ENCODE peak calls at places on chromosomes 5 and 9, in five cellular contexts. Y, R, H, D and W are unnamed samples.

GRCh38 chr9:136848393-136849037 is 694 bp upstream of the PHPT1 start:
- DNase-seq in Y (peak; percentile 87), R (peak; percentile 43), H (no peak), D (peak; percentile 75), W (peak; percentile 96)

GRCh38 chr5:55438931-55439477 is 95.8 kb downstream of the PLPP1 start:
- DNase-seq in D (no peak), Y (peak; percentile 40), H (no peak), R (no peak), W (no peak)

GRCh38 chr5:98773464-98774191 is at the start of gene RGMB:
- DNase-seq in Y (peak; percentile 99), D (peak; percentile 98), R (peak; percentile 89), H (peak; percentile 90), W (peak; percentile 97)

GRCh38 chr5:78555870-78556269 is 92.7 kb downstream of the LHFPL2 start:
- DNase-seq in Y (no peak), R (no peak), H (no peak), D (no peak), W (no peak)

GRCh38 chr9:109014267-109015025 is 1.1 kb upstream of the CTNNAL1 start:
- DNase-seq in R (no peak), H (peak; percentile 7), D (no peak), Y (peak; percentile 25), W (peak; percentile 20)

GRCh38 chr9:81602887-81603680 is 86.3 kb downstream of the TLE1 start:
- DNase-seq in D (no peak), Y (no peak), R (no peak), H (no peak), W (no peak)

GRCh38 chr5:14326035-14326909 is 183.1 kb downstream of the TRIO start:
- DNase-seq in H (no peak), R (no peak), D (no peak), Y (peak; percentile 4), W (peak; percentile 49)

GRCh38 chr5:165209101-165209727 is 1703.8 kb downstream of the MAT2B start:
- DNase-seq in H (no peak), Y (peak; percentile 37), D (no peak), R (no peak), W (peak; percentile 22)

GRCh38 chr5:108727154-108727638 is 20.5 kb upstream of the FER start:
- DNase-seq in Y (peak; percentile 18), H (no peak), D (no peak), R (no peak), W (peak; percentile 22)

GRCh38 chr5:91306497-91306896 is 76.6 kb downstream of the ARRDC3 start:
- DNase-seq in H (no peak), Y (no peak), R (no peak), D (no peak), W (no peak)

GRCh38 chr5:74767579-74767913 is 497 bp downstream of the NSA2 start:
- DNase-seq in H (no peak), Y (peak; percentile 63), R (peak; percentile 30), D (no peak), W (no peak)

GRCh38 chr5:80186634-80187033 is 69.2 kb downstream of the SERINC5 start:
- DNase-seq in Y (no peak), R (peak; percentile 37), D (no peak), H (peak; percentile 56), W (no peak)

DNA sequence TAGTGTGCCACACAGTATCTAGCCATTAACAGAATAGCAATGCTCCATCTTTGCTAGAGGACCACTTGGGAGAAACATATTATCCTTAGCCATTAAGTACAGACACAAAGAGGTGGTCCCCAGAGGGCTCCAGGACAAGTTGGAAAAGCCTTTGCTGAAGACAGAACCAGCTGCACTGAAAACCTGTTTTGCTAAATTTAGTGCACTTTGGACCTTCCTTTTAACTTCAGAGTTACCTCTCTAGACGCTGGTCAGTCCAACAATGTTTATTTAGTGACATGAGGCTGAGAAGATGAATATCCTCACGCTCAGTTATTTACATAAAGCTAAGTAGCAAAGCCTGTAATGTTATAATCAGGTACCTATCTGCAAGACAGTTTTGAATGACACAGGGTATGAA is 265.0 kb upstream of the ZNF608 start:
- DNase-seq in D (no peak), H (no peak), R (no peak), Y (no peak), W (no peak)
- H3K4me3 ChIP-seq in D (no peak overlapping the region), H (no peak overlapping the region), R (no peak overlapping the region), Y (no peak overlapping the region), W (no peak overlapping the region)

GRCh38 chr5:136033848-136034247 is 5.1 kb downstream of the TGFBI start:
- DNase-seq in R (no peak), H (no peak), D (no peak), Y (no peak), W (no peak)

GRCh38 chr5:136034492-136034891 is 5.7 kb downstream of the TGFBI start:
- DNase-seq in D (no peak), R (no peak), Y (no peak), H (no peak), W (no peak)

GRCh38 chr5:136036293-136036911 is 7.6 kb downstream of the TGFBI start:
- DNase-seq in H (no peak), D (no peak), Y (no peak), R (no peak), W (no peak)

GRCh38 chr5:136035837-136036236 is 7.0 kb downstream of the TGFBI start:
- DNase-seq in H (no peak), R (no peak), D (no peak), Y (no peak), W (no peak)

DNA sequence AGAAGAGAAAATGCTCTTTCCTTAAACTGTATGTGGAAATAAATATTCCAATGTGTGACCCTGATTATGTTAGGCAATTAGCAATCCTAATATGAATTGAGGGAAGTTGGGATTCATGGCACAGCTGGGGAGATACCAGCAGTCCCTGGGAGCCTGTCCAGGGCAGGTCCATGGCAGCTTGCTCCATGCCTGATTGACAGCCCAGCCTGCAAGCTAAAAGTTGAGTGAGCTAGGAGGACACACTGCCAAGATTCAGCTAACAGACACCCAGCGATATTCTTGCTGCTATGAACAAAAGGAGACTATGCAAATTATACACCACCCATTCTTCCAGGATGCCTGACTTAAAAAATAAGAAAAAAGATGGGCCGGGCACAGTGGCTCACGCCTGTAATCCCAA is 6.2 kb downstream of the TGFBI start:
- DNase-seq in R (no peak), D (no peak), H (no peak), Y (no peak), W (no peak)
- H3K36me3 ChIP-seq in R (no peaks in the 10 kb centered on the region), D (no peaks in the 10 kb centered on the region), H (no peaks in the 10 kb centered on the region), Y (no peaks in the 10 kb centered on the region), W (no peaks in the 10 kb centered on the region)

GRCh38 chr5:1443145-1443543 is 2.1 kb downstream of the SLC6A3 start:
- DNase-seq in Y (no peak), D (peak; percentile 36), R (no peak), H (no peak), W (peak; percentile 42)
- H3K27me3 ChIP-seq in Y (peaks cover 93% of the 10 kb centered on the region), D (no peaks in the 10 kb centered on the region), R (peaks cover 10% of the 10 kb centered on the region), H (peaks cover 13% of the 10 kb centered on the region), W (peaks cover 60% of the 10 kb centered on the region)

DNA sequence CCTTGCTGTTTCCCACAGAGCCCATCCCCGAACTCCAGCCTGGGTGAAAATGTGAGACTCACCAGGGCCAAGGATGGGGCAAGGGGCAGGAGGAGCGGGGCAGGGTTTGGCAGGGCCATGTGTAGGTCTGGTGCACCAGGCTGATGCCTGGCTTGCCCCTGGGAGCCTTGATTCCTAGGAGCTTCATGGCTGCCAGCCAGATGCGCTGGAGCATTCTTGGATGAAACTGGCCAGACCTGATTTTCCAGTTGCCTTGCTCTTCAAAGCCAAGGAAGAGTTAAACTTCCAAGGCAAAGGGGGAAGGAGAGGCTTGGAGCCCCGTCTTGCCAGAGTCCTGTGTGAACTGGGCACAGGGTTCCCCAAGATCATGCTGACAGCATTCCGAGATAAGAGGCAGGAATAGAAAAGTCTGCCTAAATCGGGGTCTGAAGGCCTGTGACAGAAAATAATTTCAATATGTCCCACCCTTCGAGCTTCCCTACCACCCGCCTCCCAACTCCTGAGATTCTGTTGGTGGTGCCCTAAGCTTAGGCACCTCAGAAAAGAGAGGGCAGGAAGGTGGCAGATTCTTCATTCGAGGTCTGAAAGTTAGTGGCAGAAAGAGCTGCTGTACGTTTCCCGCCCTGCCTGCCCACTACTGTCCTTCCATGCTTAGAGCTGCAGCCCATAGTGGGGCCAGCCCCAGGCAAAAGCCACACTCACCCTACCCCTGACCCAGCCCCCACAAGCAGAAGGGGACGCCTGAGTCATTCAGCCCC is 20.4 kb downstream of the FAT2 start:
- DNase-seq in Y (no peak), H (no peak), D (no peak), R (no peak), W (peak; percentile 42)
- H3K4me3 ChIP-seq in Y (no peak overlapping the region), H (no peak overlapping the region), D (no peak overlapping the region), R (no peak overlapping the region), W (no peak overlapping the region)

GRCh38 chr5:151670953-151671636 is 15.6 kb downstream of the SPARC start:
- DNase-seq in H (no peak), R (no peak), D (no peak), Y (no peak), W (no peak)

GRCh38 chr5:151675225-151675955 is 11.3 kb downstream of the SPARC start:
- DNase-seq in H (no peak), Y (no peak), R (no peak), D (no peak), W (no peak)

GRCh38 chr5:151670074-151670686 is 16.5 kb downstream of the SPARC start:
- DNase-seq in H (no peak), Y (no peak), R (no peak), D (no peak), W (no peak)

GRCh38 chr5:151673421-151673820 is 13.3 kb downstream of the SPARC start:
- DNase-seq in R (no peak), D (no peak), Y (no peak), H (no peak), W (no peak)

GRCh38 chr5:151671979-151672378 is 14.7 kb downstream of the SPARC start:
- DNase-seq in Y (no peak), H (no peak), R (no peak), D (no peak), W (no peak)
- H3K36me3 ChIP-seq in Y (no peaks in the 10 kb centered on the region), H (no peaks in the 10 kb centered on the region), R (no peaks in the 10 kb centered on the region), D (no peaks in the 10 kb centered on the region), W (peaks cover 46% of the 10 kb centered on the region)

GRCh38 chr5:170693701-170694100 is 89.8 kb upstream of the GABRP start:
- DNase-seq in H (no peak), D (no peak), R (no peak), Y (peak; percentile 60), W (peak; percentile 26)
- H3K27me3 ChIP-seq in H (no peaks in the 10 kb centered on the region), D (no peaks in the 10 kb centered on the region), R (peaks cover 5% of the 10 kb centered on the region), Y (no peaks in the 10 kb centered on the region), W (no peaks in the 10 kb centered on the region)